ENCODE peak calls at places on chromosomes 13 and 19, in six cellular contexts. U is esophagus squamous epithelium, C is right atrium auricular region, Q is adrenal gland, D is fibroblast of lung, I is thoracic aorta. V is an unnamed sample.

GRCh38 chr19:17351815-17352435 is 14.6 kb downstream of the GTPBP3 start:
- DNase-seq in D (no peak), Q (no peak), C (no peak), I (no peak), U (no peak), V (no peak)

GRCh38 chr13:99655351-99656091 is 154.2 kb downstream of the TM9SF2 start:
- DNase-seq in I (no peak), D (peak; percentile 90), Q (no peak), U (no peak), C (no peak), V (no peak)

GRCh38 chr13:45737571-45738002 is 35.5 kb downstream of the CBY2 start:
- DNase-seq in C (no peak), I (no peak), D (no peak), U (no peak), Q (no peak), V (no peak)

GRCh38 chr13:42592915-42593718 is 19.2 kb downstream of the TNFSF11 start:
- DNase-seq in C (no peak), U (no peak), I (no peak), Q (no peak), D (no peak), V (no peak)

GRCh38 chr19:7497292-7497691 is 8.5 kb upstream of the PEX11G start:
- DNase-seq in C (no peak), U (no peak), I (no peak), Q (no peak), D (no peak), V (peak; percentile 25)

GRCh38 chr19:3097442-3097871 is 3.3 kb downstream of the GNA11 start:
- DNase-seq in D (no peak), I (no peak), C (no peak), U (no peak), Q (no peak), V (no peak)

GRCh38 chr13:62137629-62138405 is 722.2 kb upstream of the PCDH20 start:
- DNase-seq in U (no peak), I (no peak), D (no peak), C (no peak), Q (no peak), V (no peak)

GRCh38 chr13:46595136-46595917 is 42.4 kb downstream of the LRCH1 start:
- DNase-seq in C (no peak), I (no peak), U (no peak), Q (no peak), D (peak; percentile 49), V (no peak)

GRCh38 chr13:52599853-52600603 is 42.2 kb upstream of the HNRNPA1L2 start:
- DNase-seq in D (peak; percentile 35), U (no peak), C (no peak), Q (no peak), I (no peak), V (peak; percentile 52)

GRCh38 chr13:73417012-73417615 is 358.3 kb downstream of the KLF5 start:
- DNase-seq in Q (no peak), C (no peak), I (no peak), U (no peak), D (no peak), V (peak; percentile 55)

GRCh38 chr13:22278336-22278929 is 607.6 kb downstream of the FGF9 start:
- DNase-seq in U (no peak), C (no peak), Q (peak; percentile 56), D (no peak), I (no peak), V (peak; percentile 60)

GRCh38 chr13:73039201-73040108 is 19.4 kb upstream of the KLF5 start:
- DNase-seq in C (no peak), D (no peak), U (no peak), Q (no peak), I (no peak), V (no peak)

GRCh38 chr19:2523630-2524311 is 47.8 kb downstream of the GADD45B start:
- DNase-seq in I (peak; percentile 62), C (no peak), Q (no peak), U (no peak), D (peak; percentile 90), V (no peak)

GRCh38 chr19:5789201-5789795 is 1.7 kb downstream of the DUS3L start:
- DNase-seq in C (no peak), U (no peak), D (no peak), I (no peak), Q (no peak), V (no peak)

GRCh38 chr13:44373601-44374347 is at the start of gene SERP2:
- DNase-seq in I (no peak), Q (peak; percentile 40), C (no peak), U (no peak), D (peak; percentile 34), V (no peak)

GRCh38 chr19:24065243-24065642 is 21.7 kb upstream of the ZNF254 start:
- DNase-seq in Q (no peak), D (no peak), C (no peak), I (no peak), U (no peak), V (no peak)

GRCh38 chr13:43908156-43909126 is 28.7 kb downstream of the LACC1 start:
- DNase-seq in U (no peak), I (no peak), Q (no peak), D (peak; percentile 77), C (no peak), V (peak; percentile 49)

GRCh38 chr13:82747948-82748347 is 1134.3 kb downstream of the SLITRK1 start:
- DNase-seq in I (no peak), Q (no peak), D (peak; percentile 59), U (no peak), C (no peak), V (no peak)

GRCh38 chr19:18637644-18638630 is 1.1 kb downstream of the KLHL26 start:
- DNase-seq in Q (no peak), U (no peak), D (no peak), C (no peak), I (no peak), V (peak; percentile 31)

GRCh38 chr13:37651371-37651770 is 52.8 kb upstream of the POSTN start:
- DNase-seq in U (no peak), Q (no peak), C (no peak), I (no peak), D (no peak), V (no peak)

GRCh38 chr19:55690769-55691545 is 15.9 kb downstream of the EPN1 start:
- DNase-seq in Q (no peak), C (no peak), U (no peak), I (no peak), D (no peak), V (no peak)

GRCh38 chr19:37505958-37506386 is 767 bp upstream of the ZNF793 start:
- DNase-seq in Q (no peak), C (no peak), D (no peak), U (no peak), I (no peak), V (no peak)

GRCh38 chr19:20044663-20045062 is 5.4 kb upstream of the ZNF682 start:
- DNase-seq in I (no peak), Q (no peak), C (no peak), D (no peak), U (no peak), V (no peak)

GRCh38 chr19:31118926-31119325 is 230.3 kb downstream of the TSHZ3 start:
- DNase-seq in Q (no peak), D (no peak), C (no peak), I (no peak), U (no peak), V (no peak)

GRCh38 chr13:77510156-77510555 is 25.4 kb upstream of the SCEL start:
- DNase-seq in C (no peak), I (no peak), U (no peak), Q (no peak), D (peak; percentile 21), V (no peak)

GRCh38 chr19:418761-419632 is 10.1 kb upstream of the C2CD4C start:
- DNase-seq in U (no peak), Q (no peak), C (no peak), I (no peak), D (no peak), V (no peak)

GRCh38 chr19:17797397-17798201 is 2.7 kb downstream of the B3GNT3 start:
- DNase-seq in Q (no peak), D (no peak), U (no peak), C (no peak), I (no peak), V (peak; percentile 78)

GRCh38 chr19:19268453-19269385 is 4.4 kb downstream of the TM6SF2 start:
- DNase-seq in U (no peak), Q (no peak), D (no peak), C (no peak), I (no peak), V (no peak)

GRCh38 chr19:5738423-5738822 is 18.0 kb downstream of the CATSPERD start:
- DNase-seq in Q (no peak), I (no peak), D (no peak), U (no peak), C (no peak), V (no peak)

GRCh38 chr19:49403404-49404187 is 15.5 kb downstream of the KASH5 start:
- DNase-seq in D (peak; percentile 16), I (no peak), U (no peak), Q (no peak), C (no peak), V (no peak)

GRCh38 chr19:15404780-15405211 is 14.0 kb downstream of the AKAP8L start:
- DNase-seq in I (no peak), U (no peak), D (no peak), C (no peak), Q (no peak), V (no peak)

GRCh38 chr13:21964686-21965085 is 293.8 kb downstream of the FGF9 start:
- DNase-seq in D (no peak), Q (no peak), I (no peak), U (no peak), C (no peak), V (no peak)

GRCh38 chr19:19285723-19286122 is 12.6 kb upstream of the TM6SF2 start:
- DNase-seq in Q (no peak), C (no peak), U (no peak), I (no peak), D (no peak), V (no peak)

GRCh38 chr19:9329999-9330398 is 6.0 kb downstream of the ZNF559 start:
- DNase-seq in D (no peak), Q (no peak), I (no peak), U (no peak), C (no peak), V (no peak)
- H3K36me3 ChIP-seq in D (no peaks in the 10 kb centered on the region), Q (no peaks in the 10 kb centered on the region), I (peaks cover 33% of the 10 kb centered on the region), U (peaks cover 79% of the 10 kb centered on the region), C (peaks cover 44% of the 10 kb centered on the region), V (no peaks in the 10 kb centered on the region)

GRCh38 chr13:71499235-71499634 is 367.8 kb downstream of the DACH1 start:
- DNase-seq in C (no peak), D (no peak), I (no peak), U (no peak), Q (no peak), V (no peak)
- H3K36me3 ChIP-seq in C (no peaks in the 10 kb centered on the region), D (no peaks in the 10 kb centered on the region), I (no peaks in the 10 kb centered on the region), U (no peaks in the 10 kb centered on the region), Q (no peaks in the 10 kb centered on the region), V (no peaks in the 10 kb centered on the region)

GRCh38 chr19:33805840-33806433 is 9.3 kb downstream of the KCTD15 start:
- DNase-seq in C (no peak), Q (no peak), U (no peak), I (no peak), D (no peak), V (no peak)
- H3K36me3 ChIP-seq in C (peaks cover 4% of the 10 kb centered on the region), Q (no peaks in the 10 kb centered on the region), U (peaks cover 93% of the 10 kb centered on the region), I (peaks cover 32% of the 10 kb centered on the region), D (no peaks in the 10 kb centered on the region), V (no peaks in the 10 kb centered on the region)

DNA sequence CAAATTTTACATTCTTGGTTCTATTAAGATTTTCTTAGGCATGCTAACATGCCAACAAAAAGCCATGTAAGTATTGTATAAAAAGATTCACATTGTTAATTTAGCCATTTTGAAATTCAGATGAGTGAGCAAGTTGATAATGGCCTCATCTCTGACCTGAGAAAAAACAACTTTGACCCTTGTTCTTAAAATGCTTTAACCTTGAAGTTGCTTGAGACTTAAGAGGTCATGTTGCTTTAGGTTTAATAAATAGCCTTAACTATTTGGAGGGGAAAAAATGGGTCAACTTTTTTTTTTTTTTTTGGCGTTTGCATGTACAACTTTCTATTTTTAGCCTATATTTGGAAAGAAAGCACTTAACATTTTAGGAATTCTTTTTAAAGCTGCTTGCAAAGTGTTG is 6.0 kb downstream of the MIR17HG start:
- DNase-seq in U (no peak), I (no peak), D (no peak), C (no peak), Q (no peak), V (no peak)
- H3K36me3 ChIP-seq in U (peaks cover 80% of the 10 kb centered on the region), I (peaks cover 9% of the 10 kb centered on the region), D (peaks cover 4% of the 10 kb centered on the region), C (peaks cover 37% of the 10 kb centered on the region), Q (no peaks in the 10 kb centered on the region), V (peaks cover 4% of the 10 kb centered on the region)

V was measured in Caco-2.